ENCODE peak calls at places on chromosomes 16 and 17, in ten cellular contexts. L, B, E, S, R, H, D, G, A and N are unnamed samples. For H3K4me1, the result is how much of the 10 kb centered on the place peaks cover.

GRCh38 chr17:8153957-8154607 is 1.9 kb upstream of the PER1 start:
- DNase-seq in H (peak), L (peak), S (peak), D (peak), G (peak), B (no peak), R (peak), A (peak), E (peak), N (peak)

GRCh38 chr17:51507444-51507843 is 247.1 kb downstream of the UTP18 start:
- DNase-seq in A (no peak), E (no peak), R (no peak), H (no peak), L (no peak), B (no peak), D (no peak), S (no peak), G (no peak), N (no peak)

GRCh38 chr16:84138824-84139627 is 6.0 kb downstream of the HSDL1 start:
- DNase-seq in H (no peak), G (no peak), L (no peak), E (no peak), R (no peak), S (peak), A (no peak), B (peak), D (no peak), N (no peak)

GRCh38 chr16:69711115-69711740 is 15.1 kb downstream of the NQO1 start:
- DNase-seq in L (no peak), D (no peak), A (no peak), B (no peak), E (peak), H (no peak), G (peak), S (peak), R (peak), N (peak)

GRCh38 chr17:76138234-76138895 is 2.7 kb downstream of the FOXJ1 start:
- DNase-seq in G (no peak), H (no peak), E (no peak), S (no peak), B (no peak), A (no peak), D (no peak), R (no peak), L (no peak), N (no peak)

GRCh38 chr17:77235370-77236080 is 94.8 kb downstream of the SEC14L1 start:
- DNase-seq in E (peak), D (no peak), H (no peak), A (no peak), B (peak), L (no peak), G (no peak), R (no peak), S (peak), N (no peak)

GRCh38 chr17:55784666-55785065 is 33.8 kb downstream of the PCTP start:
- DNase-seq in A (no peak), G (no peak), L (no peak), B (no peak), R (no peak), E (no peak), D (no peak), S (no peak), H (no peak), N (no peak)

GRCh38 chr17:48597775-48598631 is 4.4 kb upstream of the HOXB5 start:
- DNase-seq in G (no peak), L (no peak), D (no peak), S (peak), B (no peak), R (no peak), H (no peak), E (peak), A (no peak), N (no peak)

GRCh38 chr17:77366558-77367245 is 225.9 kb downstream of the SEC14L1 start:
- DNase-seq in R (peak), D (no peak), G (no peak), L (no peak), B (no peak), S (peak), E (no peak), A (no peak), H (no peak), N (no peak)

GRCh38 chr16:68354816-68355215 is 44.0 kb downstream of the PRMT7 start:
- DNase-seq in D (no peak), R (no peak), A (no peak), S (no peak), G (no peak), L (no peak), E (no peak), H (no peak), B (no peak), N (no peak)

GRCh38 chr16:65409505-65409904 is 287.6 kb upstream of the CDH11 start:
- DNase-seq in R (no peak), G (no peak), H (no peak), B (no peak), D (no peak), L (no peak), S (peak), A (no peak), E (no peak), N (no peak)

GRCh38 chr16:89601906-89602272 is 11.6 kb upstream of the DPEP1 start:
- DNase-seq in R (no peak), B (no peak), G (no peak), H (no peak), L (no peak), D (no peak), A (no peak), E (no peak), S (peak), N (no peak)

DNA sequence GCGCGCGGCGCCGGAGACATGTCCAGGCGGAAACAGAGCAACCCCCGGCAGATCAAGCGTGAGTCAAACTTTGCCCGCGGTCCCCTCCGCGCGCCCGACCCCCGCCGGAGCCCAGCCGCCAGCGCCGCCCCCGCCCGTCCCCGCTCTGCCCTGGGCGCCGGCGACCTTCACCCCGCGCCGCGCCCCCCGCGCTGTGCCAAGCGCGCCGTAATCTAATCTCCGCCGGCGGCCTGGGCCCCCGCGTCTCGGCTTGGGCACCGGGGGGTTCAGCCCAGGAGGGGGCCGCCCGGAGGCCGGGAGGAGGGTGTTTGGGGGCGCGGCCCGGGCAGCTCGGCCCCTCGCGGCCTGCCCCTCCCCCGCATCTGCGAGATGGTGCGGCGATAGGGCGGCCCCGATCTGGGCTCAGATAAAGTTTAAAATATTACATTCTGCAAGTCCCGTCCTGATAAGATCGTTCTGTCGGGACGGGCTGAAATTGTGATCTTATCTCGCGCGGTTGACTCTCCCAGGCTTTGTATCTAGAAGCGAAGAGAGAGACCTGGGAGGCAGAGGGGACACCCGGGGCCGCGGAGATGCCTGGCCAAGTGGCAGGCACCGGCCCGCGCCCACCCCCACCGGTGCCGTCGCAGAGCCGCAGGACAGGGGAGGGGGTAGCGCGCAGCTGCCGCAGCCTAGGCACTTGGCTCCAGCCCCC is 688 bp downstream of the ZFPM1 start:
- DNase-seq in G (no peak), D (no peak), H (no peak), R (no peak), A (no peak), E (no peak), B (no peak), L (no peak), S (no peak), N (no peak)
- H3K4me1 ChIP-seq in G (under half), D (under half), H (under half), R (under half), A (under half), E (under half), B (under half), L (under half), S (under half), N (under half)

DNA sequence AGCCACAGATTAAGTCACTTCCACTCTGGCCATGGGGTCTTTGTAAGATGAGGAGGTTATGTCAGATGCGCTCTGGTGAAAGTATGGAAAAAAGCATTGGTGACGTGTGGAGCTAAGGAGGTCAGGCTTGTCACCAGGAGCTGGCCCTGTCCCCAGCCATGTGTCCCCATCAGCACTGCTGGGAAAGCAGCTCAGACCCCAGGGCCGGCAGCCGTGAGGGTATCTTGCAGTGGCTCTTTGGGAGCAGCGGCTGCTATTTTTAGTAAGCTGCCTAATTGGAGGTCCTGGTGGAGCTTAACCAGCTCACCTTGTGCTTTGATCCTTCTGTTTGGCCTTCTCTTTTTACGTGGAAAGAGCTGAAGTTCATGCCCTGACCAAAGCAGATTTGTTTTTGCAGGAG is 60.9 kb downstream of the MPRIP start:
- DNase-seq in L (no peak), R (no peak), B (no peak), S (no peak), H (no peak), A (no peak), E (peak), D (no peak), G (no peak), N (no peak)
- H3K27ac ChIP-seq in L (no peak), R (peak), B (no peak), S (no peak), H (no peak), A (peak), E (no peak), D (no peak), G (no peak), N (no peak)

GRCh38 chr17:46108550-46109110 is 84.6 kb downstream of the KANSL1 start:
- DNase-seq in B (no peak), E (no peak), L (no peak), R (no peak), S (no peak), H (no peak), G (no peak), D (no peak), A (no peak), N (no peak)

GRCh38 chr17:46109603-46110189 is 83.5 kb downstream of the KANSL1 start:
- DNase-seq in B (no peak), E (no peak), S (no peak), H (no peak), G (no peak), A (no peak), R (no peak), D (no peak), L (no peak), N (no peak)

GRCh38 chr17:46108120-46108519 is 85.1 kb downstream of the KANSL1 start:
- DNase-seq in B (no peak), A (no peak), E (no peak), L (no peak), R (no peak), G (no peak), D (no peak), H (no peak), S (no peak), N (no peak)

GRCh38 chr17:46106966-46107644 is 86.1 kb downstream of the KANSL1 start:
- DNase-seq in A (no peak), L (no peak), R (no peak), S (no peak), G (no peak), D (no peak), H (peak), E (no peak), B (no peak), N (no peak)

DNA sequence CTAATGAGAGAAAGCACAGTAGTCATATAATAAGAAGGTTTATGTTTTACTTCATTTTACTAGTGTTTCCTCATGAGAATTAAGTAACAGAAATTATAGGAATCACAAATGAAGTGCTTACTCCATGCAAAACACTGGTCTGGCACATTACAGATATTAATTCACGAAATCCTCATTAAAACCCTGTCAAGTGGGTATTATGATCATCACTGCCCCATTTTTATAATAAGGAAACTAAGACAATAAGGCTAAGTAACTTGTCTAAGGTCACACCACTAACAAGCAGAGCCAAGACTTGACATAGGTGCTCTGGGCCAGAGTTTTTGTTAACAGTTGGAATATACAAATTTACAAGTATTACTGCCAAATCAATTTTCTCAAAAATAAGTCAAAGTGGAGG is 83.0 kb downstream of the KANSL1 start:
- DNase-seq in H (no peak), E (no peak), L (no peak), R (no peak), A (no peak), D (no peak), G (no peak), B (no peak), S (no peak), N (no peak)
- H3K4me1 ChIP-seq in H (under half), E (under half), L (under half), R (half or more), A (under half), D (under half), G (half or more), B (under half), S (under half), N (under half)

DNA sequence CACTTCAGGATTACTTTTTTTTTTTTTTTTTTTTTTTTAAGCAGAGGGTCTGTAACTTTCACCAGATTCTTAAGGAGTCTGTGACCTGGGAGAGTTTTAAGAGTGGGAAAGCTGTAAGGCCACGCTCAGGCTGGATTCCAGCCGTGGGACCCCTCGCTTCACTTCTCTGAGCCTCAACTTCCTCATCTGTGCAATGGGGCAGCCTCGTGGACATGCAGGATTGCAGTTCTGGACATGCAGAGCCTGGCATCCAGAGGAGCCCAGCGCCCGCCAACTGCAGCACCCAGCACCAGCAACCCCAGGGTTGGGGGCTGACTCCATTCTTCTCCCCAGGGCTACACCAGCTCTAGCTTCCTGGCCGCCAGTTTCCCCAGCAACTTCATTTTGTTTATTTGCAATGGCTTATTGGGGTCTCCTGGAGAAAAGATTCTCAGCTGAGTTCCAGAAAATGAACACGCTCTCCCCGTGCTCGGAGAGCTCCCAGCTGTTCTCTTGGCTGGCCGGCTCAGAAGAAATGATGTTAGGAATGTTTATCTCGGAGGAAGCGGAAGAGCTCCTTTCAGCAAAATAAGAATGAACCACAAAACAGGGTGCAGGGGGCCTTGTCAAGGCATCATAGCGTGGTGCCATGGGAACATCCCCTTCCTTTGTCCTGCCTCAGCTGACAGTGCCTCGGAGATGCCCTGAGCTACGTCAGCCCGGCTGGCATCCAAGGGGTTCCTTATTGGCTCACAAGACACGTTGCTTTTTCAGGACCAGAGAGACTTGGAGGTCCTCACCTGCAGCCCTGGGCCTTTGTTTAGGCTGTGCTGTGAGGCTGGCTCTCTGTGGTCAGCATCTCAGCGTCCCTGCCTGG is 22.9 kb upstream of the ZCCHC14 start:
- DNase-seq in G (no peak), A (no peak), E (no peak), L (no peak), H (no peak), B (no peak), D (no peak), S (no peak), R (no peak), N (no peak)
- H3K27ac ChIP-seq in G (peak), A (peak), E (no peak), L (no peak), H (no peak), B (no peak), D (no peak), S (no peak), R (peak), N (peak)

DNA sequence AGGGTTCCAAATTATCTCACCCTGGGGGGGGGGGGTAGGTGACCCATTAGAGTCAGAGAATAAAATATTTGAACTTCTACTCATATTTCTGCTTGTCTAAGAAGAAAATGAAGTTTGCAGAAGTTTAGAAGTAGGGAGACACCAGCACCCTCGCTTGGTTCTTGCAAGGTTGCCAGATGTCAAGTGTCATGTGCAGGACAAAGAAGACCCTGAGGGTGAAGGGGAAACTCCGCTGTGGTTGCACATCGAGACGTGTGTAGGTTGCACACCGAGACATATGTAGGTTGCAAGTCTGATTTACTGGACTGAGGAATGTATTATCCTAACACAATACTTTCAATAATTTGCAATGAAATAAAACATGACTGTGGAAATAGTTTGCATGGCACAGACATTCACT is 42.4 kb upstream of the IRF8 start:
- DNase-seq in G (no peak), B (no peak), L (no peak), A (no peak), S (no peak), E (no peak), H (no peak), R (no peak), D (no peak), N (no peak)
- H3K4me1 ChIP-seq in G (under half), B (under half), L (under half), A (under half), S (under half), E (under half), H (under half), R (under half), D (under half), N (under half)

GRCh38 chr17:32256695-32257013 is 9.0 kb upstream of the RHBDL3 start:
- DNase-seq in G (no peak), H (no peak), L (no peak), R (no peak), B (no peak), D (no peak), S (no peak), E (no peak), A (no peak), N (no peak)
- H3K27ac ChIP-seq in G (no peak), H (no peak), L (no peak), R (no peak), B (no peak), D (no peak), S (no peak), E (no peak), A (no peak), N (no peak)

GRCh38 chr17:57918017-57918895 is 37.0 kb downstream of the CUEDC1 start:
- DNase-seq in R (no peak), G (no peak), D (no peak), H (no peak), S (peak), L (no peak), B (no peak), E (no peak), A (no peak), N (no peak)
- H3K4me1 ChIP-seq in R (half or more), G (half or more), D (half or more), H (under half), S (under half), L (under half), B (under half), E (under half), A (half or more), N (half or more)

GRCh38 chr17:28773736-28774135 is 29.9 kb downstream of the TRAF4 start:
- DNase-seq in A (no peak), E (no peak), S (no peak), L (no peak), H (no peak), G (no peak), D (no peak), R (no peak), B (no peak), N (no peak)
- H3K27ac ChIP-seq in A (no peak), E (no peak), S (no peak), L (no peak), H (no peak), G (no peak), D (no peak), R (no peak), B (no peak), N (no peak)

GRCh38 chr17:3748576-3748975 is 24.9 kb downstream of the HASPIN start:
- DNase-seq in G (no peak), A (no peak), R (no peak), H (no peak), S (no peak), L (no peak), D (no peak), E (no peak), B (no peak), N (no peak)

GRCh38 chr17:3747805-3748204 is 24.1 kb downstream of the HASPIN start:
- DNase-seq in S (no peak), E (no peak), H (no peak), D (no peak), G (no peak), L (no peak), B (no peak), R (no peak), A (no peak), N (no peak)

GRCh38 chr17:3750926-3751325 is 27.2 kb downstream of the HASPIN start:
- DNase-seq in S (no peak), G (no peak), A (no peak), B (no peak), H (no peak), E (no peak), D (no peak), L (peak), R (no peak), N (no peak)

GRCh38 chr17:3751836-3752235 is 28.1 kb downstream of the HASPIN start:
- DNase-seq in H (no peak), L (no peak), G (no peak), R (no peak), E (no peak), B (no peak), A (no peak), D (no peak), S (no peak), N (no peak)

GRCh38 chr17:3750296-3750695 is 26.6 kb downstream of the HASPIN start:
- DNase-seq in E (no peak), S (no peak), L (no peak), H (no peak), D (no peak), B (no peak), A (no peak), G (no peak), R (no peak), N (no peak)
- H3K4me1 ChIP-seq in E (under half), S (under half), L (under half), H (under half), D (under half), B (under half), A (under half), G (under half), R (under half), N (under half)